ENCODE peak calls at places on chromosomes 11 and 22, in seven cellular contexts. D is GM23338, Z is IMR-90, S is tibial artery, R is lung, H is upper lobe of left lung, M is mammary epithelial cell. B is an unnamed sample.

GRCh38 chr22:41445171-41446056 is 1.2 kb downstream of the TOB2 start:
- DNase-seq in H (peak; percentile 36), M (peak; percentile 7), D (peak; percentile 71), R (peak; percentile 37), S (no peak), Z (no peak), B (no peak)

GRCh38 chr11:88179141-88179540 is 3.9 kb upstream of the RAB38 start:
- DNase-seq in M (peak; percentile 99), D (no peak), R (no peak), H (no peak), S (no peak), Z (peak; percentile 61), B (no peak)

GRCh38 chr11:2451916-2452694 is 7.3 kb downstream of the KCNQ1 start:
- DNase-seq in H (no peak), S (peak; percentile 54), Z (no peak), D (no peak), R (no peak), M (no peak), B (no peak)

GRCh38 chr11:9274499-9275228 is 9.5 kb upstream of the DENND5A start:
- DNase-seq in M (no peak), Z (no peak), H (no peak), R (no peak), S (no peak), D (no peak), B (no peak)

GRCh38 chr11:118338637-118339061 is 3.9 kb downstream of the CD3D start:
- DNase-seq in R (no peak), S (no peak), H (peak; percentile 63), M (peak; percentile 2), D (peak; percentile 9), Z (no peak), B (no peak)

GRCh38 chr11:23620617-23621016 is 760.3 kb upstream of the CCDC179 start:
- DNase-seq in H (no peak), D (no peak), Z (peak; percentile 34), M (no peak), S (no peak), R (no peak), B (no peak)

GRCh38 chr11:64787526-64788320 is 9.4 kb upstream of the SF1 start:
- DNase-seq in H (peak; percentile 73), Z (peak; percentile 33), M (peak; percentile 25), R (peak; percentile 72), D (peak; percentile 90), S (no peak), B (peak; percentile 74)

GRCh38 chr11:87432006-87432405 is 394.3 kb downstream of the TMEM135 start:
- DNase-seq in R (no peak), D (no peak), S (no peak), Z (peak; percentile 66), M (no peak), H (no peak), B (no peak)

GRCh38 chr11:32829680-32830412 is at the start of gene PRRG4:
- DNase-seq in D (peak; percentile 83), S (peak; percentile 74), R (peak; percentile 80), M (peak; percentile 90), Z (peak; percentile 16), H (peak; percentile 90), B (peak; percentile 64)

GRCh38 chr11:75719639-75720239 is 2.1 kb downstream of the MOGAT2 start:
- DNase-seq in M (no peak), H (no peak), R (no peak), D (no peak), Z (no peak), S (no peak), B (no peak)

GRCh38 chr22:35539910-35540599 is 576 bp upstream of the RASD2 start:
- DNase-seq in H (peak; percentile 27), S (peak; percentile 80), Z (peak; percentile 22), D (peak; percentile 66), R (no peak), M (peak; percentile 42), B (no peak)

GRCh38 chr22:26656896-26657851 is at the start of gene MIAT:
- DNase-seq in R (no peak), H (peak; percentile 42), D (peak; percentile 90), M (no peak), Z (peak; percentile 24), S (no peak), B (no peak)

GRCh38 chr22:30582788-30583575 is 8.5 kb upstream of the GAL3ST1 start:
- DNase-seq in Z (no peak), M (no peak), D (no peak), H (no peak), R (no peak), S (no peak), B (no peak)

GRCh38 chr11:44192701-44193100 is 97.2 kb downstream of the EXT2 start:
- DNase-seq in H (no peak), R (no peak), D (no peak), M (no peak), S (no peak), Z (no peak), B (no peak)

GRCh38 chr11:112421854-112422253 is 161.2 kb upstream of the PLET1 start:
- DNase-seq in D (no peak), R (no peak), S (no peak), M (no peak), Z (no peak), H (no peak), B (no peak)

GRCh38 chr11:86069408-86070086 is 663 bp upstream of the PICALM start:
- DNase-seq in H (peak; percentile 63), M (peak; percentile 89), S (no peak), D (peak; percentile 79), Z (peak; percentile 97), R (peak; percentile 51), B (peak; percentile 69)

GRCh38 chr11:127864861-127865260 is 722.5 kb downstream of the ETS1 start:
- DNase-seq in H (no peak), S (no peak), D (no peak), M (no peak), Z (no peak), R (no peak), B (no peak)

GRCh38 chr11:86947541-86947940 is 7.7 kb downstream of the FZD4 start:
- DNase-seq in S (no peak), D (no peak), M (peak; percentile 11), Z (peak; percentile 81), R (no peak), H (no peak), B (no peak)

GRCh38 chr11:115501895-115502589 is 2.2 kb downstream of the CADM1 start:
- DNase-seq in H (no peak), D (peak; percentile 30), M (peak; percentile 18), R (no peak), Z (peak; percentile 21), S (no peak), B (no peak)

GRCh38 chr11:2137202-2138071 is 1.8 kb downstream of the IGF2 start:
- DNase-seq in H (peak; percentile 41), M (peak; percentile 20), R (peak; percentile 36), D (peak; percentile 82), Z (peak; percentile 48), S (no peak), B (peak; percentile 62)

GRCh38 chr11:44260081-44260480 is 49.9 kb downstream of the ALX4 start:
- DNase-seq in S (no peak), M (no peak), Z (no peak), R (no peak), H (no peak), D (no peak), B (no peak)

GRCh38 chr22:24178502-24179440 is 2.5 kb upstream of the SUSD2 start:
- DNase-seq in Z (no peak), H (no peak), R (no peak), D (peak; percentile 76), M (no peak), S (no peak), B (no peak)

GRCh38 chr11:119206512-119207299 is 567 bp downstream of the CBL start:
- DNase-seq in S (no peak), D (peak; percentile 77), Z (no peak), M (no peak), R (peak; percentile 56), H (peak; percentile 42), B (no peak)

GRCh38 chr11:111785886-111786412 is 19.8 kb upstream of the PPP2R1B start:
- DNase-seq in H (no peak), R (no peak), S (no peak), Z (no peak), D (no peak), M (no peak), B (no peak)

GRCh38 chr11:4882543-4882942 is 843 bp downstream of the OR51T1 start:
- DNase-seq in R (no peak), M (no peak), Z (no peak), H (no peak), S (no peak), D (no peak), B (no peak)
- H3K27ac ChIP-seq in R (no peak overlapping the region), M (no peak overlapping the region), Z (no peak overlapping the region), H (no peak overlapping the region), S (no peak overlapping the region), D (no peak overlapping the region), B (no peak overlapping the region)

GRCh38 chr22:17065433-17065832 is 19.4 kb upstream of the IL17RA start:
- DNase-seq in D (no peak), M (no peak), H (no peak), R (no peak), S (no peak), Z (no peak), B (peak; percentile 30)
- H3K27ac ChIP-seq in D (no peak overlapping the region), M (no peak overlapping the region), H (no peak overlapping the region), R (no peak overlapping the region), S (no peak overlapping the region), Z (no peak overlapping the region), B (no peak overlapping the region)

DNA sequence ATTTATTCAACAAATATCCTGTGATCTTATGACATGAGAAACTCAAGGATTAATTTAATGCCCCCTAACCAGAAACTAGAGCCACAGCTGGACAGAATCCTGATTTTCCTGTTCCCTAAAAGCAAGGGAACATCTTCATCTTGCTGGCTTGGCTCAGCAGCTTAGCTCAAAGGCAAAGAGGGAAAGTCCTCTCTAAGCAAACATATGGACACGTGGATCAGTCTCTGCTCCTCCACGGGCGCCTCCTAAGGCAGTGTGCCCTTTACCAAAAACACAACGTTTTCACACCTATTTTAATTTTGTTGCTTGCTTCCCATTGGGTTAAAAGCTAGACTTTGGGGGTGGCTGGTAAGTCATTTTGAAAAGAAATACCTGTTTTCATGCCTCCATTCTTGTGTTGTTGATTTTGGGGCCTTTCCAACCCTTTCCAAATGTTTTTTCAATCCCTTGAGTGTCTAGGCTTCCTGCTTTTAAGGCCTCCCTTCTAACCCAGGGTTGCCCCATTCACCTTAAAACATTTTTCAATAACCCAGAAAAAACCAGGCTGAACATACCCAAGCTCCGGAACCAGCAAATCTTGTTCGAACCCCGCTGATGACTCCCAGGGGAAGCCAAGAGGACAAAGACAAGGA is 15.5 kb downstream of the SLC1A2 start:
- DNase-seq in D (no peak), H (no peak), M (no peak), S (no peak), R (no peak), Z (no peak), B (no peak)
- H3K27ac ChIP-seq in D (no peak overlapping the region), H (peak overlapping the region; percentile 61), M (no peak overlapping the region), S (no peak overlapping the region), R (no peak overlapping the region), Z (no peak overlapping the region), B (no peak overlapping the region)

DNA sequence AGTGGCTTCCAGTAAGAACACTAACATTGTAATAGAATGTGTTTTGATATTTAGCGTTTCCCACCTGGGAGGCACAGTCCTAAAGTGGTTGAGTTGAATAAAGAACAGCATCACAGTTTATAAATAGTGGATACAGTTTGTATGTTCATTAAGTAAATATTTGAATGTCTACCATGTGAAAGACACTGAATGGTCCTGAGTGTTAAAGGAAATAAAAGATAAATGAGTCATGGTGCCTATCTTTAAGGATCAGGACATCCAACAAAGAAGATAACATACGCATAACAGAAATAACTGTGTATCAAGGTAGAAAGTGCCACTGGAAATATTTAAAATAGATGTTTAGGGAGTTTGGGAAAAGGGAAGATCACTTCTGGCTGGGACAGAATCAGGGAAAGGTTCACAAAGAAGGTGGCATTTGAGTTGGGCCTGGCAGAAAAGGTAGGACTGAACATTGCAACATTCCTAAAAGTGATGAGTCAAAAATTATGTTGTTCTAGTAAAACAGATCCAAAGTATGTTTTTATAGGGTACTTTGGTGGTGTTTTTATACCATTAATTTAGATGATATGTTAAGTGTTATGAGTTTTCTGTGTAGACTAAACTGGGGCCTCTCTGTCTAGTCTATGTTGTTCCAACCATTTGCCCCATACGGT is 41.5 kb downstream of the CSTPP1 start:
- DNase-seq in S (no peak), R (no peak), M (peak; percentile 20), H (no peak), Z (peak; percentile 52), D (no peak), B (no peak)
- H3K27ac ChIP-seq in S (no peak overlapping the region), R (no peak overlapping the region), M (no peak overlapping the region), H (no peak overlapping the region), Z (no peak overlapping the region), D (no peak overlapping the region), B (no peak overlapping the region)

B was measured in right atrium auricular region.